ENCODE peak calls at places on chromosomes 3 and 15, in nine cellular contexts. O, P, M, Z, A, X, Q, N and R are unnamed samples.

GRCh38 chr3:136949708-136950107 is 8.1 kb upstream of the IL20RB start:
- DNase-seq in O (no peak), P (no peak), M (no peak), Z (no peak), A (no peak), X (no peak), Q (no peak), N (no peak), R (no peak)

GRCh38 chr3:48795997-48796732 is 51.5 kb downstream of the PRKAR2A start:
- DNase-seq in O (no peak), P (no peak), M (no peak), Z (no peak), A (no peak), X (no peak), Q (no peak), N (peak), R (peak)

GRCh38 chr15:34514251-34514760 is 69.1 kb downstream of the GOLGA8B start:
- DNase-seq in O (peak), P (no peak), M (no peak), Z (peak), A (no peak), X (peak), Q (peak), N (peak), R (no peak)

GRCh38 chr15:47769166-47769565 is 51.9 kb downstream of the SEMA6D start:
- DNase-seq in O (no peak), P (no peak), M (no peak), Z (no peak), A (no peak), X (no peak), Q (no peak), N (no peak), R (no peak)

GRCh38 chr15:31326729-31327673 is at the start of gene KLF13:
- DNase-seq in O (peak), P (peak), M (no peak), Z (peak), A (peak), X (peak), Q (peak), N (peak), R (no peak)

GRCh38 chr3:82055792-82056191 is 294.3 kb upstream of the GBE1 start:
- DNase-seq in O (no peak), P (no peak), M (no peak), Z (no peak), A (peak), X (no peak), Q (no peak), N (no peak), R (peak)

GRCh38 chr15:57510647-57511046 is 81.1 kb upstream of the MYZAP start:
- DNase-seq in O (no peak), P (no peak), M (peak), Z (peak), A (no peak), X (no peak), Q (peak), N (no peak), R (no peak)

GRCh38 chr15:98311566-98312188 is 336.7 kb upstream of the IGF1R start:
- DNase-seq in O (peak), P (peak), M (peak), Z (peak), A (peak), X (peak), Q (peak), N (peak), R (no peak)

GRCh38 chr15:32098033-32098432 is 67.7 kb downstream of the CHRNA7 start:
- DNase-seq in O (no peak), P (no peak), M (no peak), Z (no peak), A (no peak), X (no peak), Q (no peak), N (peak), R (no peak)

GRCh38 chr3:77159182-77159581 is 119.3 kb downstream of the ROBO2 start:
- DNase-seq in O (no peak), P (no peak), M (no peak), Z (no peak), A (no peak), X (no peak), Q (no peak), N (no peak), R (no peak)

GRCh38 chr3:108780235-108780634 is 23.0 kb upstream of the RETNLB start:
- DNase-seq in O (no peak), P (no peak), M (no peak), Z (no peak), A (no peak), X (no peak), Q (no peak), N (no peak), R (no peak)

GRCh38 chr15:101145362-101145761 is 106.5 kb downstream of the CHSY1 start:
- DNase-seq in O (no peak), P (no peak), M (no peak), Z (no peak), A (no peak), X (peak), Q (no peak), N (no peak), R (no peak)

GRCh38 chr15:39243396-39243795 is 337.5 kb upstream of the THBS1 start:
- DNase-seq in O (no peak), P (no peak), M (no peak), Z (no peak), A (no peak), X (no peak), Q (no peak), N (no peak), R (no peak)

GRCh38 chr3:195450731-195451229 is 8.0 kb upstream of the ACAP2 start:
- DNase-seq in O (no peak), P (no peak), M (peak), Z (no peak), A (no peak), X (no peak), Q (no peak), N (no peak), R (no peak)

GRCh38 chr3:112519424-112520001 is 20.2 kb upstream of the BTLA start:
- DNase-seq in O (peak), P (no peak), M (peak), Z (no peak), A (peak), X (no peak), Q (no peak), N (peak), R (peak)

GRCh38 chr3:149586871-149587270 is 71.0 kb downstream of the WWTR1 start:
- DNase-seq in O (no peak), P (no peak), M (no peak), Z (no peak), A (peak), X (no peak), Q (no peak), N (no peak), R (peak)

GRCh38 chr15:31554261-31554660 is 227.6 kb downstream of the KLF13 start:
- DNase-seq in O (no peak), P (peak), M (peak), Z (peak), A (no peak), X (no peak), Q (peak), N (no peak), R (no peak)

GRCh38 chr15:84603630-84604379 is 3.0 kb downstream of the ZSCAN2 start:
- DNase-seq in O (no peak), P (no peak), M (no peak), Z (no peak), A (no peak), X (no peak), Q (no peak), N (no peak), R (no peak)

GRCh38 chr3:57100046-57100695 is 39.7 kb downstream of the SPATA12 start:
- DNase-seq in O (peak), P (peak), M (peak), Z (no peak), A (peak), X (no peak), Q (no peak), N (peak), R (peak)

GRCh38 chr15:50764331-50765201 is 940 bp downstream of the SPPL2A start:
- DNase-seq in O (no peak), P (no peak), M (no peak), Z (no peak), A (peak), X (no peak), Q (no peak), N (no peak), R (no peak)

GRCh38 chr3:65996605-65997004 is 42.1 kb downstream of the MAGI1 start:
- DNase-seq in O (no peak), P (no peak), M (no peak), Z (peak), A (peak), X (peak), Q (peak), N (no peak), R (peak)

GRCh38 chr15:85503151-85503797 is 122.9 kb downstream of the AKAP13 start:
- DNase-seq in O (no peak), P (no peak), M (no peak), Z (no peak), A (no peak), X (no peak), Q (no peak), N (no peak), R (no peak)

GRCh38 chr15:96893159-96893906 is 562.8 kb downstream of the NR2F2 start:
- DNase-seq in O (no peak), P (no peak), M (no peak), Z (no peak), A (peak), X (no peak), Q (no peak), N (no peak), R (no peak)

GRCh38 chr3:149501524-149501923 is 27.0 kb downstream of the TM4SF4 start:
- DNase-seq in O (no peak), P (peak), M (peak), Z (no peak), A (no peak), X (no peak), Q (no peak), N (no peak), R (peak)

GRCh38 chr15:52114656-52115055 is 2.1 kb upstream of the BCL2L10 start:
- DNase-seq in O (no peak), P (no peak), M (no peak), Z (no peak), A (no peak), X (no peak), Q (no peak), N (no peak), R (no peak)

GRCh38 chr15:34239151-34239761 is 14.4 kb downstream of the EMC4 start:
- DNase-seq in O (peak), P (no peak), M (peak), Z (no peak), A (peak), X (no peak), Q (no peak), N (no peak), R (peak)

DNA sequence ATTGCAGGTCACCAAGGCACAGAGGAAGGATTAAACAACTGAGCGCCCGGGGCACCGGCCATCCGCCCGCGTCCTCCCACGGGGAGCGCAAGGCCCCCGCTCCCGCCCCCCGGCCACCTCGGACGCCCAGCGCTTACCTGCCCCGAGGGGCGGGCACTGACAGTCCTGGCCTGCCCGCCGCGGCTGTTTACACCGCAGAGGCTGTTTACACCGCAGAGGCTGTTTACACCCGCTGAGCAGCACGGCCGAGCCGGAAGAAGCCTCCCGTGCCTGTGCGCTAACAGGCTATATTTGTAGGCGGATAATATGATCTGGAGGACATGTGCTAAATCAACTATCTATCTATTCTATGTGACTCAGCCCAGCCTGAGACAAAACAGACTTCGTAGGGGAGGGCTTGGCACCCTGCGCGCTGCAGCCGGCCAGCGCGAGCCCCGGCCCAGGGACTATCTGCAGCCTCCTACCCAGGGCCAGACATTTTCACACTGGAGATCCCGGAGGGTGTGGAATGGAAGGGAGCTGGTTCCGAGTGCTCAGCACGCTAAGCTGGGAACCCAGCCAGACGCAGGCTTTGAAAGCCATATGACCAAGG is at the start of gene LRRC2:
- DNase-seq in O (no peak), P (no peak), M (peak), Z (peak), A (peak), X (no peak), Q (peak), N (peak), R (peak)
- H3K4me3 ChIP-seq in O (peak), P (peak), M (peak), Z (peak), A (peak), X (peak), Q (peak), N (peak), R (peak)

DNA sequence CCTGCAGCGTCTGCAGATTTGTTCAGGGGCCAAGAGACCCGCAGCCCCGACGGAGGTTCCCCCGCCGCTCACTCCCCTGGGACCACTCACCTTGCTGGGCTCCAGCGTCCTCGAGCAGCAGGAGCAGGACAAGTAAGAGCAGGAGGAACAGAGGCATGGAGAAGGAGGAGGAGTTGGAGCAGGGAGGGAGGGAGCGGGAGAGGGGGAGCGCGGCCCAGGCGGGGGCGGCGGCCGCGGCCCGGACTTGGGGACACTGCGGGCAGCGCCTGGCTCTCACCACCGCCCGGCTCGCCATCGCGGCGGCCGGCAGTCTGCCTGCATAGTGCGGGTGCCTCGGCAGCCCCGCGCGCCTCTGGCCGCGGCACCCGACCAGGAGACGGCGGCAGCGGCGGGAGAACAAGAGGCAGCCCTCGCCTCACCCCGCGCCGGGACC is 447 bp downstream of the DCBLD2 start:
- DNase-seq in O (no peak), P (peak), M (no peak), Z (peak), A (peak), X (peak), Q (peak), N (peak), R (peak)
- H3K4me3 ChIP-seq in O (peak), P (peak), M (peak), Z (peak), A (peak), X (peak), Q (peak), N (peak), R (peak)

GRCh38 chr3:43995929-43996378 is 245.7 kb upstream of the TOPAZ1 start:
- DNase-seq in O (no peak), P (no peak), M (no peak), Z (no peak), A (no peak), X (no peak), Q (no peak), N (no peak), R (peak)

GRCh38 chr3:43998841-43999805 is 242.6 kb upstream of the TOPAZ1 start:
- DNase-seq in O (peak), P (no peak), M (no peak), Z (no peak), A (peak), X (peak), Q (no peak), N (no peak), R (peak)

GRCh38 chr3:43998374-43998840 is 243.3 kb upstream of the TOPAZ1 start:
- DNase-seq in O (no peak), P (no peak), M (no peak), Z (no peak), A (no peak), X (peak), Q (no peak), N (no peak), R (no peak)

GRCh38 chr3:43996379-43997301 is 245.0 kb upstream of the TOPAZ1 start:
- DNase-seq in O (peak), P (no peak), M (no peak), Z (no peak), A (peak), X (peak), Q (no peak), N (no peak), R (peak)

GRCh38 chr3:43997788-43998373 is 243.8 kb upstream of the TOPAZ1 start:
- DNase-seq in O (no peak), P (no peak), M (no peak), Z (no peak), A (no peak), X (peak), Q (no peak), N (no peak), R (peak)
- H3K4me3 ChIP-seq in O (peak), P (peak), M (no peak), Z (peak), A (no peak), X (peak), Q (no peak), N (peak), R (peak)

GRCh38 chr3:119352863-119353527 is 58.8 kb downstream of the ARHGAP31 start:
- DNase-seq in O (no peak), P (no peak), M (peak), Z (no peak), A (peak), X (no peak), Q (no peak), N (no peak), R (no peak)
- H3K4me3 ChIP-seq in O (no peak), P (no peak), M (no peak), Z (no peak), A (no peak), X (no peak), Q (no peak), N (no peak), R (peak)

GRCh38 chr3:171873561-171873960 is 30.4 kb downstream of the TMEM212 start:
- DNase-seq in O (peak), P (no peak), M (no peak), Z (no peak), A (no peak), X (no peak), Q (no peak), N (no peak), R (no peak)
- H3K4me3 ChIP-seq in O (no peak), P (no peak), M (no peak), Z (no peak), A (no peak), X (no peak), Q (no peak), N (no peak), R (no peak)

GRCh38 chr3:78497025-78497424 is 1270.8 kb downstream of the ROBO1 start:
- DNase-seq in O (no peak), P (no peak), M (no peak), Z (no peak), A (no peak), X (no peak), Q (peak), N (no peak), R (no peak)
- H3K4me3 ChIP-seq in O (no peak), P (no peak), M (no peak), Z (no peak), A (no peak), X (no peak), Q (no peak), N (no peak), R (no peak)